ENCODE peak calls at places on chromosomes 3 and 15, in nine cellular contexts. K, G, T, J, Z, W, S, E and H are unnamed samples.

GRCh38 chr3:141074529-141074928 is 23.4 kb downstream of the SPSB4 start:
- DNase-seq in Z (no peak), E (no peak), K (no peak), S (no peak), W (no peak), J (peak; percentile 77), T (no peak), G (no peak), H (no peak)

GRCh38 chr3:50151728-50152127 is 3.4 kb upstream of the SEMA3F start:
- DNase-seq in E (no peak), W (no peak), T (no peak), G (no peak), S (no peak), J (no peak), Z (no peak), K (no peak), H (no peak)

GRCh38 chr3:72281551-72281950 is 496.6 kb upstream of the PROK2 start:
- DNase-seq in W (no peak), J (no peak), G (no peak), S (no peak), K (no peak), Z (no peak), T (no peak), E (no peak), H (no peak)

GRCh38 chr3:129025691-129026435 is 24.8 kb downstream of the EFCC1 start:
- DNase-seq in T (no peak), K (peak; percentile 35), G (no peak), E (no peak), W (no peak), S (no peak), Z (no peak), J (no peak), H (no peak)

GRCh38 chr3:187456268-187456667 is 88.1 kb downstream of the RTP4 start:
- DNase-seq in G (no peak), Z (no peak), E (no peak), T (no peak), S (no peak), J (no peak), W (no peak), K (no peak), H (no peak)

GRCh38 chr3:99929409-99930139 is 111.9 kb downstream of the CMSS1 start:
- DNase-seq in S (peak; percentile 35), G (no peak), Z (no peak), E (no peak), W (no peak), T (peak; percentile 45), K (peak; percentile 46), J (no peak), H (no peak)

GRCh38 chr3:30162579-30162978 is 443.8 kb upstream of the TGFBR2 start:
- DNase-seq in T (no peak), J (no peak), G (peak; percentile 74), S (peak; percentile 90), Z (no peak), E (no peak), W (no peak), K (peak; percentile 87), H (peak; percentile 34)

GRCh38 chr15:32096867-32097266 is 66.6 kb downstream of the CHRNA7 start:
- DNase-seq in E (no peak), K (no peak), Z (no peak), J (no peak), W (no peak), T (no peak), S (no peak), G (no peak), H (no peak)

GRCh38 chr15:64048766-64049165 is 2.5 kb upstream of the DAPK2 start:
- DNase-seq in G (no peak), K (no peak), W (no peak), S (no peak), T (no peak), J (no peak), Z (no peak), E (no peak), H (no peak)

GRCh38 chr15:49530106-49530505 is 90.5 kb downstream of the FAM227B start:
- DNase-seq in S (peak; percentile 7), E (no peak), T (no peak), J (no peak), W (no peak), K (peak; percentile 24), G (no peak), Z (no peak), H (no peak)

GRCh38 chr3:124887177-124887995 is at the start of gene ITGB5:
- DNase-seq in K (peak; percentile 81), E (peak; percentile 19), T (peak; percentile 79), W (no peak), J (peak; percentile 93), Z (peak; percentile 93), G (no peak), S (peak; percentile 76), H (peak; percentile 70)